ENCODE peak calls at places on chromosomes 2 and 18, in six cellular contexts. R is mucosa of descending colon, G is IMR-90, L is coronary artery, E is cardiac fibroblast, Q is body of pancreas. Z is an unnamed sample.

GRCh38 chr2:15506231-15506819 is 54.8 kb downstream of the NBAS start:
- DNase-seq in R (no peak), G (peak; percentile 50), L (no peak), E (peak; percentile 67), Q (no peak), Z (no peak)

GRCh38 chr2:187054501-187055319 is 205.7 kb upstream of the ZSWIM2 start:
- DNase-seq in R (no peak), G (no peak), L (no peak), E (no peak), Q (no peak), Z (no peak)

GRCh38 chr2:147927053-147927588 is 82.3 kb downstream of the ACVR2A start:
- DNase-seq in R (no peak), G (no peak), L (no peak), E (no peak), Q (no peak), Z (no peak)

GRCh38 chr18:26813043-26813442 is 52.5 kb downstream of the AQP4 start:
- DNase-seq in R (peak; percentile 68), G (no peak), L (no peak), E (peak; percentile 38), Q (no peak), Z (peak; percentile 8)

GRCh38 chr2:100801402-100801801 is 18.5 kb upstream of the NPAS2 start:
- DNase-seq in R (no peak), G (no peak), L (no peak), E (no peak), Q (no peak), Z (no peak)

GRCh38 chr2:117232305-117232704 is 582.2 kb upstream of the DDX18 start:
- DNase-seq in R (peak; percentile 3), G (no peak), L (no peak), E (no peak), Q (no peak), Z (no peak)

GRCh38 chr2:2573658-2574293 is 242.7 kb upstream of the MYT1L start:
- DNase-seq in R (no peak), G (no peak), L (no peak), E (peak; percentile 8), Q (no peak), Z (peak; percentile 2)

GRCh38 chr2:209790066-209790728 is 18.6 kb downstream of the UNC80 start:
- DNase-seq in R (no peak), G (no peak), L (no peak), E (peak; percentile 2), Q (no peak), Z (no peak)

GRCh38 chr2:83003555-83003954 is 1455.5 kb downstream of the SUCLG1 start:
- DNase-seq in R (no peak), G (no peak), L (no peak), E (no peak), Q (no peak), Z (no peak)

GRCh38 chr2:49298230-49298629 is 143.9 kb upstream of the FSHR start:
- DNase-seq in R (no peak), G (no peak), L (no peak), E (no peak), Q (no peak), Z (no peak)

DNA sequence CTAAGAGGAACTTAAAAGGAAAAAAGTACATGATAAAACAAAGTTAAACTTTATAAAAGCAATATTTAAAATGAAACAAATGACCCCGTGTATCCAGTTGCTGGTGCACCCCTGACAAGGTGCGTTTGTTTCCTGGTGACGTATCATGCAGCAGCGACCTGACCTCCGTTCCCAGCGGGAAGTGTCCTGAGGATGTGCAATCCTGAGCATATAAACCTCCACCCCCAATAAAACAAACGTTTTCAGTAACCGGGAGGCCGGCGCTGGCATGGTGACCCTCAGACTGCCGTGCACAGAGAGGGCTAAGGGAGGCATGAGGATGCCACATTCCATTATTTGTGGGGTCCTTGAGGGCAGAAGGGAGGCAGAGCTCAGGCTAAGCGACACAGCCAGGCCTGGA is 14.8 kb downstream of the SLC66A2 start:
- DNase-seq in R (peak; percentile 63), G (no peak), L (peak; percentile 17), E (no peak), Q (peak; percentile 5), Z (no peak)
- TF ChIP-seq CTCF in R (no peak), G (no peak), L (no peak), E (no peak), Q (no peak), Z (no peak)

GRCh38 chr2:221103930-221104329 is 468.2 kb downstream of the EPHA4 start:
- DNase-seq in R (no peak), G (no peak), L (no peak), E (no peak), Q (no peak), Z (peak; percentile 6)

GRCh38 chr2:221106241-221106640 is 465.9 kb downstream of the EPHA4 start:
- DNase-seq in R (no peak), G (no peak), L (no peak), E (no peak), Q (no peak), Z (no peak)

GRCh38 chr2:221109552-221109951 is 462.6 kb downstream of the EPHA4 start:
- DNase-seq in R (no peak), G (no peak), L (no peak), E (no peak), Q (no peak), Z (no peak)

GRCh38 chr2:221104391-221104811 is 467.7 kb downstream of the EPHA4 start:
- DNase-seq in R (peak; percentile 25), G (peak; percentile 64), L (peak; percentile 80), E (peak; percentile 0), Q (no peak), Z (peak; percentile 29)

DNA sequence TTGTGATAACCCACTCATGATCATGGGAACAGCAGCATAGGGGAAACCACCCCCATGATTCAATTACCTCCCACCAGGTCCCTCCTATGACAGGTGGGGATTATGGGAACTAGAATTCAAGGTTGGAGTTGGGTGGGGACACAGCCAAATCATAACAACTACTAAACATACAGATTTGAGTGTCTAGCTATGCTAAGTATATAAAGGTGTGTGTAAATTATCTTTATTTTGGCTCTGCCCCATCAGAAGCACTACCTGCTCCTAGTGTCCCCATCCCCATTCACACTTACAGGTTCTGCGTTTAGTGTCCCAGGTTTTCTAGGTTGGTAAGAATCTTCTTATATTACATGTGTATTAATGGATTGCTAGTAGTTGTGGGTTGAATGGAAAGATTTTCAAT is 464.7 kb downstream of the EPHA4 start:
- DNase-seq in R (peak; percentile 6), G (no peak), L (no peak), E (no peak), Q (no peak), Z (no peak)
- TF ChIP-seq CTCF in R (no peak), G (no peak), L (no peak), E (no peak), Q (no peak), Z (no peak)

GRCh38 chr2:234147335-234147861 is 96.9 kb downstream of the SPP2 start:
- DNase-seq in R (no peak), G (no peak), L (no peak), E (no peak), Q (no peak), Z (no peak)
- TF ChIP-seq CTCF in R (no peak), G (no peak), L (no peak), E (no peak), Q (no peak), Z (no peak)

GRCh38 chr2:222582931-222583330 is 73.0 kb downstream of the FARSB start:
- DNase-seq in R (no peak), G (no peak), L (no peak), E (peak; percentile 27), Q (no peak), Z (peak; percentile 17)
- TF ChIP-seq CTCF in R (no peak), G (peak; percentile 3), L (no peak), E (peak; percentile 28), Q (no peak), Z (peak; percentile 24)

GRCh38 chr2:190482441-190482840 is 52.1 kb downstream of the NEMP2 start:
- DNase-seq in R (no peak), G (peak; percentile 34), L (no peak), E (no peak), Q (no peak), Z (no peak)

GRCh38 chr2:190478572-190478971 is 56.0 kb downstream of the NEMP2 start:
- DNase-seq in R (no peak), G (no peak), L (no peak), E (no peak), Q (no peak), Z (no peak)

GRCh38 chr2:190486037-190486623 is 48.4 kb downstream of the NEMP2 start:
- DNase-seq in R (no peak), G (no peak), L (no peak), E (peak; percentile 18), Q (no peak), Z (peak; percentile 33)

GRCh38 chr2:190477563-190478454 is 56.7 kb downstream of the NEMP2 start:
- DNase-seq in R (peak; percentile 45), G (peak; percentile 34), L (no peak), E (no peak), Q (no peak), Z (no peak)

GRCh38 chr2:190481339-190481738 is 53.2 kb downstream of the NEMP2 start:
- DNase-seq in R (no peak), G (no peak), L (no peak), E (no peak), Q (no peak), Z (no peak)
- TF ChIP-seq CTCF in R (no peak), G (no peak), L (no peak), E (no peak), Q (no peak), Z (no peak)

GRCh38 chr18:49768051-49768391 is 45.3 kb downstream of the ACAA2 start:
- DNase-seq in R (peak; percentile 80), G (peak; percentile 65), L (no peak), E (peak; percentile 81), Q (peak; percentile 53), Z (peak; percentile 89)
- TF ChIP-seq CTCF in R (peak; percentile 34), G (peak; percentile 71), L (no peak), E (peak; percentile 85), Q (peak; percentile 48), Z (peak; percentile 84)

GRCh38 chr2:111133603-111134002 is 12.9 kb downstream of the BCL2L11 start:
- DNase-seq in R (no peak), G (no peak), L (no peak), E (no peak), Q (no peak), Z (no peak)

GRCh38 chr2:111135237-111135909 is 14.7 kb downstream of the BCL2L11 start:
- DNase-seq in R (no peak), G (no peak), L (no peak), E (no peak), Q (no peak), Z (no peak)

GRCh38 chr2:111135910-111136297 is 15.2 kb downstream of the BCL2L11 start:
- DNase-seq in R (no peak), G (peak; percentile 40), L (no peak), E (peak; percentile 45), Q (no peak), Z (peak; percentile 73)

GRCh38 chr2:111138834-111139233 is 18.1 kb downstream of the BCL2L11 start:
- DNase-seq in R (no peak), G (no peak), L (no peak), E (no peak), Q (no peak), Z (no peak)

DNA sequence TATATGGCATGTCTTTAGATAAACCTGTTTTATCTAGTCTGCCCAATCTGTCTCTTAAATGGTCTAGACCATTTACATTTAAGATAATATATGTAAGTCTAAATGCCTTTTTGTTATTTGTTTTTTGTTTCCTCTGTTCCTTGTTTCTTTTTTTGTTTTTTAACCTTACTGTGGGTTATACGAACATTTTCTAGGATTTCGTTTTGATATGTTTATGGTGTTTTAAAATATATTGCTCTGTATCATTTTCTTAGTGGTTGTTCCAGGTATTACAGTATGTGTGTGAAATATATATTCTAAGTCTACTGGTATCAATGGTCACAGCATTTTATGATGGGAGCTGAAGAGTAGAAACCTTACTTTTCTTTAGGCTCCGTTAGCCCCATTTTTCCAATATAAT is 13.4 kb downstream of the BCL2L11 start:
- DNase-seq in R (no peak), G (no peak), L (no peak), E (no peak), Q (no peak), Z (no peak)
- TF ChIP-seq CTCF in R (no peak), G (no peak), L (no peak), E (peak; percentile 34), Q (peak; percentile 38), Z (peak; percentile 19)

Z was measured in fibroblast of pulmonary artery.